ENCODE peak calls at places on chromosome 10, in four cellular contexts. R is fibroblast of lung; D is tibial nerve; S is CD8-positive, alpha-beta memory T cell. Z is an unnamed sample.

GRCh38 chr10:13404791-13405190 is 56.7 kb upstream of the SEPHS1 start:
- DNase-seq in S (no peak), D (no peak), R (no peak), Z (no peak)

GRCh38 chr10:82922755-82923154 is 1047.8 kb downstream of the NRG3 start:
- DNase-seq in D (no peak), S (no peak), R (no peak), Z (no peak)

GRCh38 chr10:125209591-125210373 is 49.4 kb upstream of the CTBP2 start:
- DNase-seq in S (no peak), R (peak; percentile 31), D (no peak), Z (no peak)

GRCh38 chr10:61284222-61284890 is 168.8 kb downstream of the TMEM26 start:
- DNase-seq in S (no peak), R (peak; percentile 84), D (no peak), Z (no peak)

GRCh38 chr10:78044179-78044578 is 10.5 kb downstream of the RPS24 start:
- DNase-seq in S (no peak), D (no peak), R (no peak), Z (no peak)

GRCh38 chr10:124063736-124064135 is 29.7 kb downstream of the CHST15 start:
- DNase-seq in D (no peak), S (no peak), R (peak; percentile 77), Z (no peak)

GRCh38 chr10:20002657-20003056 is 186.4 kb downstream of the PLXDC2 start:
- DNase-seq in S (no peak), R (no peak), D (no peak), Z (no peak)

GRCh38 chr10:71889388-71889987 is 38.4 kb upstream of the PSAP start:
- DNase-seq in S (no peak), R (no peak), D (no peak), Z (no peak)

GRCh38 chr10:29630205-29631048 is 4.3 kb downstream of the SVIL start:
- DNase-seq in D (no peak), S (no peak), R (no peak), Z (no peak)

GRCh38 chr10:132062181-132062515 is 3.6 kb upstream of the JAKMIP3 start:
- DNase-seq in D (no peak), R (no peak), S (no peak), Z (no peak)

GRCh38 chr10:1163204-1163660 is 107.0 kb downstream of the WDR37 start:
- DNase-seq in S (no peak), R (no peak), D (no peak), Z (no peak)

GRCh38 chr10:127408733-127409132 is 140.4 kb upstream of the NPS start:
- DNase-seq in R (peak; percentile 71), D (no peak), S (no peak), Z (no peak)

GRCh38 chr10:63866747-63867140 is 345.5 kb downstream of the REEP3 start:
- DNase-seq in S (no peak), R (peak; percentile 23), D (no peak), Z (no peak)

GRCh38 chr10:3111626-3112220 is 44.4 kb downstream of the PFKP start:
- DNase-seq in D (no peak), S (no peak), R (no peak), Z (no peak)

GRCh38 chr10:71638087-71638576 is 81.4 kb downstream of the C10orf105 start:
- DNase-seq in R (no peak), S (no peak), D (no peak), Z (no peak)

GRCh38 chr10:13717936-13718772 is 131.4 kb downstream of the PRPF18 start:
- DNase-seq in R (peak; percentile 94), D (peak; percentile 54), S (no peak), Z (peak; percentile 16)

GRCh38 chr10:90806677-90807076 is 51.2 kb downstream of the HTR7 start:
- DNase-seq in R (no peak), D (no peak), S (no peak), Z (no peak)

GRCh38 chr10:90804354-90804753 is 53.5 kb downstream of the HTR7 start:
- DNase-seq in D (no peak), S (no peak), R (no peak), Z (no peak)

GRCh38 chr10:90800232-90800796 is 57.5 kb downstream of the HTR7 start:
- DNase-seq in R (no peak), S (no peak), D (no peak), Z (no peak)

GRCh38 chr10:90801608-90802007 is 56.2 kb downstream of the HTR7 start:
- DNase-seq in R (no peak), D (no peak), S (no peak), Z (no peak)

DNA sequence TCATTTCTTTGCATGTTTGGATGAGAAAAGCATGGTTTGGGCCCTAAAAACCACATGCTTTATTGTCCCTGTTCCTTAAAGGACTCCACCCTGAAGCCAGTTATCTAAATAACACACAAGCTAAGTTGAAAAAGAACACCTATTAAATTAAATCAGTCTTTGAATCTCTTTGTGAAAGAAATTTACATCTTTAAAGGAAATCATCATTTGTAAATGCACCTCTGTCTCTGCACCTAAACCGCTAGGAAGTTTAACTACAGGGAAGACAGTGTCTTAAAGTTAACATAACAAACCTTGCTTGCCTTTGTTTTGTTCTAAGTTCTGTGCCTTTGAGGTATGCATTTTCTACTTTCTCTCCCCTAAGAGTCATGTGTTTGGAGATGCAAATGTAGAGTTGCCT is 52.6 kb downstream of the HTR7 start:
- DNase-seq in D (no peak), S (no peak), R (no peak), Z (no peak)
- H3K27ac ChIP-seq in D (no peak overlapping the region), S (no peak overlapping the region), R (no peak overlapping the region), Z (no peak overlapping the region)

GRCh38 chr10:116108106-116108505 is 164.9 kb downstream of the GFRA1 start:
- DNase-seq in D (no peak), S (no peak), R (no peak), Z (no peak)
- H3K27me3 ChIP-seq in D (no peaks in the 10 kb centered on the region), S (no peaks in the 10 kb centered on the region), R (no peaks in the 10 kb centered on the region), Z (no peaks in the 10 kb centered on the region)

GRCh38 chr10:73647211-73647874 is 6.1 kb upstream of the MYOZ1 start:
- DNase-seq in D (peak; percentile 36), S (no peak), R (peak; percentile 56), Z (no peak)
- H3K4me3 ChIP-seq in D (peak overlapping the region; percentile 65), S (peak overlapping the region; percentile 32), R (peak overlapping the region; percentile 13), Z (no peak overlapping the region)

DNA sequence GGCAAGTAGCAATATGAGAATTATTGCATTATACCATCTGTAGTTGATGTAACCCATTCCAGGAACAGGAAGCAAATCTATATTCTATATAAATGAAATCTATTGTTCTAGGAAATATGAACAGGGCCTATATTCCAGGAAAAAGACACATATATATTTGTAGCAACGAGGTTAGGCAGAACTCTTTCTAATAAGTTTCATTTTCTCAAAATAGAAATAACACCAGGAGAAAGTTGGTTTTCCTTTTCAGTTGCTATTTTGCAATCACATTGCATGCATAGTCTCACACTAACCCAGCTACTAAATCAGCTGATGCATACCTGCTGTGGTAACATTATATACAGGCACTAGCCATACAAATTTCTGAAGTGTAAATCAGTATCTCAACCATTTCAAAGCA is 6.2 kb upstream of the IFIT2 start:
- DNase-seq in R (peak; percentile 74), S (no peak), D (no peak), Z (peak; percentile 61)
- H3K27ac ChIP-seq in R (peak overlapping the region; percentile 78), S (no peak overlapping the region), D (peak overlapping the region; percentile 74), Z (no peak overlapping the region)

GRCh38 chr10:93620925-93621324 is 8.6 kb downstream of the PDE6C start:
- DNase-seq in S (no peak), R (no peak), D (no peak), Z (no peak)
- H3K27me3 ChIP-seq in S (no peaks in the 10 kb centered on the region), R (peaks cover 6% of the 10 kb centered on the region), D (no peaks in the 10 kb centered on the region), Z (no peaks in the 10 kb centered on the region)

GRCh38 chr10:68318331-68319059 is 13.4 kb upstream of the HNRNPH3 start:
- DNase-seq in D (no peak), R (no peak), S (no peak), Z (no peak)
- H3K4me3 ChIP-seq in D (no peak overlapping the region), R (no peak overlapping the region), S (no peak overlapping the region), Z (no peak overlapping the region)

DNA sequence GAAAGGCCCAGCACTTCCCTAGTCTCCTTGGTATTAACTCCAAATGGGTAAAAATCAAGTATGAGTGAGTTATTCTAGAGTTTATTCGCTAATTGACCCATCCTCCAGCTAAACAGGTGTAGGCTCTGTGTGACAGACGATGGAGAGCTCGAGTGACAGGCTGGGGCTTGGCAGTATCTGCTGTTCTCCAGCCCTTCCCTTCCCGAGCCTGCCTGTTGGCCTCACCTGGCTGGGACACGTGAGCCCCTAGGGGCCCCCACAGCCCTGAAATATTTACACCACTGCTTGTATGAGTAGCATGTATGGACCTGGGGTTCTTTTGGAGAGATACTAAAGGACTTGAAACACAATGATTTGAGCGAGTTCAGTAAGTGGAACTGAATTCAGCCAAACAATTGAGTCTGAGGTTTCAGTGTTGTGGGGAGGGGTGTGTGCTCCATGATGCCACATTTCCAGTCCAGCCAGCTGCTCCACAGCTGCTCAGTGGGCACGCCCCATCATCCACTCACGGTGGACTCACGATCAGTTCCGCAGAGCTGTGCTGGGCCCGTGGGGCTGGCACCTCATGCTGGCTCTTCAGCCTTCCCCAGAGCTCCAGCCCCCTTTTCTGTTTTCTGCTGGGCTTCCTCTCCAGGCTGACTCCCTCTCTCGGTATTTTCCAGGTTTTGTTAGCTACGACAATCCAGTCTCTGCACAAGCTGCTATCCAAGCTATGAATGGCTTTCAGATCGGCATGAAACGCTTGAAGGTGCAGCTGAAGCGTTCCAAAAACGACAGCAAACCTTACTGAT is 283.0 kb downstream of the USP6NL start:
- DNase-seq in S (no peak), R (no peak), D (no peak), Z (no peak)
- H3K27ac ChIP-seq in S (no peak overlapping the region), R (peak overlapping the region; percentile 16), D (peak overlapping the region; percentile 80), Z (no peak overlapping the region)

GRCh38 chr10:93573051-93573909 is 6.8 kb downstream of the FFAR4 start:
- DNase-seq in S (no peak), D (no peak), R (no peak), Z (no peak)
- H3K27me3 ChIP-seq in S (no peaks in the 10 kb centered on the region), D (no peaks in the 10 kb centered on the region), R (peaks cover 25% of the 10 kb centered on the region), Z (peaks cover 7% of the 10 kb centered on the region)

GRCh38 chr10:8052344-8052969 is 2.0 kb upstream of the GATA3 start:
- DNase-seq in S (peak; percentile 55), R (peak; percentile 31), D (no peak), Z (peak; percentile 67)

GRCh38 chr10:8051851-8052257 is 2.6 kb upstream of the GATA3 start:
- DNase-seq in S (peak; percentile 47), D (no peak), R (no peak), Z (no peak)

GRCh38 chr10:8050561-8051108 is 3.9 kb upstream of the GATA3 start:
- DNase-seq in D (no peak), S (peak; percentile 57), R (peak; percentile 32), Z (no peak)

GRCh38 chr10:8049874-8050560 is 4.5 kb upstream of the GATA3 start:
- DNase-seq in D (no peak), S (no peak), R (no peak), Z (no peak)

DNA sequence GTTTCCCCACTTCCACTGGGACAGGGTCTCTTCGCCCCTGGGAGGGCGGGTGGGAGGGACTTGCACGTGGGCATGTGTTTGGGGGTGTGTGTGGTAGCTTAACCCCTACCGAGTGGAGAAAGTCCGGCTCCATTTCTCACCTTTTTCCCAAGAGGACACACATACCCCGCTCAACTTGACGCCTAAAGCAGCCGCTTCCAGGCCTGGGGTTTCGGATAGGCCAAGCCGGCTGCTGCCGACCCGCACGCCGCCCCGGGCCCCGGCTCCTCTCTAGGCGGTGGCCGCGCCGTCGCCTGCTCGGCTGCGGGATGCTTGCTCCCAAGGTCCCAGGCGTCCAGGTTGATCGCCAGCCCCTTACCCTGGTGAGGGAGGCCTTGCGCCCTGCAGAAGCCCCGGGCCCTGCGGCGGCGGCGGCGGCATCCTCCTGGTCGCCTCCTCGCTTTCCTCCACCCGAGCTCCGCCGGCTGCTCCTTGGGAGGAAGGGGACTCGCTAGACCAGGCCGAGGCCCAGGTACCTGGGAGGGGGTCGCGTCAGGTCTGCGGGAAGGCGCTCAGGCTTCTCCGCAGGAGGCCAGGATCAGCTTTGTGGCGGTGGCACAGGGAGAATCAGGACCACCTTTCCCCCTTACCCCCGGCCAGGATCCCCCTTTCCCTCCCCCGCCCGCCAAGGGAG is 3.2 kb upstream of the GATA3 start:
- DNase-seq in R (no peak), D (no peak), S (no peak), Z (no peak)
- H3K4me3 ChIP-seq in R (no peak overlapping the region), D (peak overlapping the region; percentile 37), S (no peak overlapping the region), Z (no peak overlapping the region)